ENCODE peak calls at places on chromosome 7, in four cellular contexts. F is right cardiac atrium; T is GM20000; I is stimulated activated CD4-positive, alpha-beta T cell treated with anti-CD3 and anti-CD28 coated beads, Interleukin-4, amount 100 ng/mL, for 48 hours. S is an unnamed sample.

GRCh38 chr7:158424011-158424410 is 163.6 kb downstream of the PTPRN2 start:
- DNase-seq in F (no peak), T (no peak), I (no peak), S (no peak)

GRCh38 chr7:134992626-134993179 is 6.4 kb downstream of the AGBL3 start:
- DNase-seq in F (no peak), T (peak; percentile 64), I (no peak), S (peak; percentile 19)

GRCh38 chr7:108015740-108016139 is 12.8 kb upstream of the LAMB1 start:
- DNase-seq in F (no peak), T (no peak), I (no peak), S (peak; percentile 77)

GRCh38 chr7:40826419-40827216 is 691.8 kb downstream of the SUGCT start:
- DNase-seq in F (no peak), T (no peak), I (no peak), S (no peak)

GRCh38 chr7:144565586-144565985 is 162.1 kb upstream of the NOBOX start:
- DNase-seq in F (no peak), T (no peak), I (no peak), S (no peak)

GRCh38 chr7:152661479-152661878 is 14.5 kb downstream of the XRCC2 start:
- DNase-seq in F (no peak), T (no peak), I (no peak), S (no peak)

GRCh38 chr7:23254051-23254681 is 7.6 kb downstream of the GPNMB start:
- DNase-seq in F (no peak), T (no peak), I (no peak), S (no peak)

GRCh38 chr7:114279901-114280300 is 134.7 kb upstream of the FOXP2 start:
- DNase-seq in F (no peak), T (no peak), I (no peak), S (no peak)

GRCh38 chr7:138776156-138776833 is 21.5 kb upstream of the TMEM213 start:
- DNase-seq in F (no peak), T (no peak), I (no peak), S (no peak)